ENCODE peak calls at places on chromosome 10, in six cellular contexts. X is CD4-positive, alpha-beta T cell; A is pancreas; P is B cell; T is body of pancreas; C is psoas muscle. S is an unnamed sample.

GRCh38 chr10:14757394-14757793 is 17.3 kb downstream of the FAM107B start:
- DNase-seq in X (no peak), P (no peak), C (no peak), A (no peak), T (no peak), S (no peak)

GRCh38 chr10:128885573-128886555 is 581.2 kb upstream of the MGMT start:
- DNase-seq in X (no peak), C (no peak), P (no peak), A (no peak), T (no peak), S (no peak)

GRCh38 chr10:59027975-59028640 is 148.3 kb upstream of the PHYHIPL start:
- DNase-seq in X (no peak), P (no peak), T (no peak), C (no peak), A (no peak), S (no peak)

GRCh38 chr10:132111121-132111731 is 45.5 kb downstream of the JAKMIP3 start:
- DNase-seq in P (no peak), T (peak; percentile 3), X (no peak), C (no peak), A (no peak), S (peak; percentile 13)

GRCh38 chr10:77195101-77195500 is 442.5 kb downstream of the KCNMA1 start:
- DNase-seq in T (no peak), P (no peak), X (no peak), C (no peak), A (no peak), S (no peak)

GRCh38 chr10:32367793-32368453 is 21.0 kb upstream of the EPC1 start:
- DNase-seq in A (peak; percentile 73), T (peak; percentile 73), C (peak; percentile 61), P (peak; percentile 80), X (peak; percentile 76), S (peak; percentile 34)

GRCh38 chr10:92123031-92123450 is 167.8 kb downstream of the CPEB3 start:
- DNase-seq in X (no peak), A (peak; percentile 77), T (peak; percentile 78), C (no peak), P (no peak), S (no peak)

GRCh38 chr10:131816941-131817700 is 83.7 kb upstream of the PPP2R2D start:
- DNase-seq in X (no peak), P (no peak), T (no peak), C (no peak), A (no peak), S (peak; percentile 14)

GRCh38 chr10:84329094-84329611 is 764 bp downstream of the CCSER2 start:
- DNase-seq in T (peak; percentile 41), P (no peak), A (peak; percentile 25), C (no peak), X (no peak), S (no peak)

GRCh38 chr10:46091834-46092522 is 45.9 kb upstream of the MSMB start:
- DNase-seq in X (no peak), P (peak; percentile 34), C (no peak), T (no peak), A (no peak), S (no peak)

GRCh38 chr10:90420637-90421318 is 437.1 kb downstream of the HTR7 start:
- DNase-seq in A (no peak), C (no peak), P (no peak), X (no peak), T (no peak), S (no peak)

GRCh38 chr10:76055963-76056362 is 624.5 kb downstream of the LRMDA start:
- DNase-seq in X (no peak), T (no peak), P (no peak), C (no peak), A (no peak), S (no peak)

GRCh38 chr10:129921801-129922597 is 42.1 kb downstream of the EBF3 start:
- DNase-seq in C (no peak), P (no peak), A (no peak), X (no peak), T (no peak), S (no peak)

GRCh38 chr10:14184841-14185500 is 145.8 kb downstream of the FRMD4A start:
- DNase-seq in P (peak; percentile 75), A (no peak), T (no peak), C (no peak), X (peak; percentile 35), S (no peak)

GRCh38 chr10:14358886-14359573 is 28.3 kb upstream of the FRMD4A start:
- DNase-seq in P (no peak), A (no peak), X (no peak), C (no peak), T (no peak), S (peak; percentile 13)

GRCh38 chr10:98416589-98416988 is 1.6 kb upstream of the PYROXD2 start:
- DNase-seq in X (no peak), A (no peak), T (no peak), P (no peak), C (no peak), S (no peak)

GRCh38 chr10:69222157-69223027 is 2.3 kb downstream of the HKDC1 start:
- DNase-seq in C (no peak), T (peak; percentile 48), P (peak; percentile 49), A (no peak), X (peak; percentile 45), S (no peak)

GRCh38 chr10:12207114-12207513 is 11.1 kb downstream of the CDC123 start:
- DNase-seq in P (no peak), X (no peak), T (no peak), C (no peak), A (no peak), S (no peak)

GRCh38 chr10:79007843-79008319 is 60.9 kb upstream of the ZMIZ1 start:
- DNase-seq in P (no peak), A (no peak), T (no peak), X (no peak), C (peak; percentile 42), S (no peak)

GRCh38 chr10:21810582-21811244 is 192.8 kb downstream of the DNAJC1 start:
- DNase-seq in X (no peak), T (no peak), A (no peak), P (no peak), C (no peak), S (no peak)
- TF ChIP-seq CTCF in X (no peak), T (no peak), A (no peak), P (no peak), C (no peak), S (no peak)

GRCh38 chr10:95637911-95638310 is 18.6 kb downstream of the ALDH18A1 start:
- DNase-seq in X (no peak), T (no peak), A (no peak), P (no peak), C (no peak), S (no peak)

GRCh38 chr10:95644935-95645334 is 11.6 kb downstream of the ALDH18A1 start:
- DNase-seq in X (no peak), P (no peak), A (no peak), T (no peak), C (no peak), S (no peak)

GRCh38 chr10:95646160-95646559 is 10.4 kb downstream of the ALDH18A1 start:
- DNase-seq in P (no peak), X (no peak), C (no peak), A (no peak), T (no peak), S (no peak)

GRCh38 chr10:95637140-95637539 is 19.4 kb downstream of the ALDH18A1 start:
- DNase-seq in X (no peak), T (no peak), C (no peak), A (no peak), P (no peak), S (no peak)

DNA sequence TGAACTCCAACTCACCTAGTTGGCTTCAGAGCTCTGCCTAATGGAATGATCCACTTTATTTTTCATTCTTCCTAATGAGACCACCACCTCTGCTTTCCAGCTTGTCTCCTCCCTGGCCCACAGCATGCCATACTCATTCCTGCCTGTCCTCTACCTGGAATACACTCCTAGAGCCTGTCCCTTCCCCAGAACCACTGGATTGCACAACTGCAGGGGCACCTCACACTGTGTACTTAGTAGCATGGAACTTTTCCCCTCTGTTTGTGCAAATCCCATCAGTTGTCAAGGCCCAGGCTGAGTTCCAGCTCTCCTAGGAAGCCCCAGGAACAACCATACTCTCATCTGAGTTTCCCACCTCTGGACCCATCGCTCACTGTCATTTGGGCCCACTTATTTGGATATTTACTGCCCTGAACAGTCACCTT is 15.6 kb downstream of the ALDH18A1 start:
- DNase-seq in X (no peak), P (no peak), A (no peak), T (no peak), C (no peak), S (no peak)
- TF ChIP-seq CTCF in X (no peak), P (no peak), A (no peak), T (no peak), C (no peak), S (no peak)

GRCh38 chr10:5343561-5343960 is 21.2 kb upstream of the UCN3 start:
- DNase-seq in X (no peak), P (no peak), C (no peak), A (no peak), T (no peak), S (no peak)
- TF ChIP-seq CTCF in X (peak; percentile 32), P (no peak), C (no peak), A (no peak), T (no peak), S (no peak)

DNA sequence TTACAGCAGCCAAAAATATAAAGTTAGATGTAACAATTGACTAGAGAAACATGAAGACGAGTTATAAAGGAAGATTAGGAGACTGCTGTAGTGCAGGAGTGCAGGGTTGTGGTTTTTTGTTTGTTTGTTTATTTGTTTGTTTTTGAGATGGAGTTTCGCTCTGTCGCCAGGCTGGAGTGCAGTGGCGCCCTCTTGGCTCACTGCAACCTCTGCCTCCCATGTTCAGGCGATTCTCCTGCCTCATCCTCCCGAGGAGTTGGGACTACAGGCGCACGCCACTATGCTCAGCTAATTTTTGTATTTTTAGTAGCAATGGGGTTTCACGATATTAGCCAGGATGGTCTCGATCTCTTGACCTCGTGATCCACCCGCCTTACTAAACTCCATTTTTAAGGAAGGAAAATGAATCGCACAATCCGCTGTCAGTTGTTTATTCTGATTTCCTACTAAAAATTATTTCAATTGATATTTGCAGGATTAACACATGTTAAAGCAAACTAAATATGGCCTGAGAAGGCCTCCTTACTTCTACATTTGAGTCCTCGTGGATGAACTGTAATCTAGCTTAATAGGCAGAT is 233.3 kb downstream of the NSUN6 start:
- DNase-seq in C (no peak), A (no peak), T (no peak), X (no peak), P (no peak), S (no peak)
- TF ChIP-seq CTCF in C (no peak), A (no peak), T (no peak), X (no peak), P (no peak), S (no peak)